ENCODE peak calls at places on chromosome 17, in five cellular contexts. One of them, this sample, is unnamed.
A peak's percentile ranks its signal among the peaks of the same experiment; 100 is the strongest.

GRCh38 chr17:156946-157345 is 19.6 kb downstream of the SCGB1C2 start:
- DNase-seq in activated CD8-positive, alpha-beta memory T cell treated with anti-CD3 and anti-CD28 coated beads for 1 hour: no peak
- DNase-seq in fibroblast of pulmonary artery: no peak
- DNase-seq in non-pigmented ciliary epithelial cell: no peak
- DNase-seq in left ventricle myocardium inferior: no peak
- DNase-seq in this sample: no peak

GRCh38 chr17:38701504-38702165 is 3.4 kb upstream of the MLLT6 start:
- DNase-seq in activated CD8-positive, alpha-beta memory T cell treated with anti-CD3 and anti-CD28 coated beads for 1 hour: peak; percentile 33
- DNase-seq in fibroblast of pulmonary artery: peak; percentile 70
- DNase-seq in non-pigmented ciliary epithelial cell: peak; percentile 10
- DNase-seq in left ventricle myocardium inferior: no peak
- DNase-seq in this sample: peak; percentile 66

GRCh38 chr17:2055494-2056220 is 754 bp downstream of the HIC1 start:
- DNase-seq in activated CD8-positive, alpha-beta memory T cell treated with anti-CD3 and anti-CD28 coated beads for 1 hour: no peak
- DNase-seq in fibroblast of pulmonary artery: peak; percentile 58
- DNase-seq in non-pigmented ciliary epithelial cell: no peak
- DNase-seq in left ventricle myocardium inferior: no peak
- DNase-seq in this sample: peak; percentile 56

GRCh38 chr17:77266891-77267341 is 126.1 kb downstream of the SEC14L1 start:
- DNase-seq in activated CD8-positive, alpha-beta memory T cell treated with anti-CD3 and anti-CD28 coated beads for 1 hour: no peak
- DNase-seq in fibroblast of pulmonary artery: no peak
- DNase-seq in non-pigmented ciliary epithelial cell: no peak
- DNase-seq in left ventricle myocardium inferior: no peak
- DNase-seq in this sample: no peak

GRCh38 chr17:57102122-57102521 is 17.1 kb downstream of the AKAP1 start:
- DNase-seq in activated CD8-positive, alpha-beta memory T cell treated with anti-CD3 and anti-CD28 coated beads for 1 hour: no peak
- DNase-seq in fibroblast of pulmonary artery: no peak
- DNase-seq in non-pigmented ciliary epithelial cell: no peak
- DNase-seq in left ventricle myocardium inferior: no peak
- DNase-seq in this sample: no peak

GRCh38 chr17:74452027-74452840 is 14.2 kb upstream of the CD300A start:
- DNase-seq in activated CD8-positive, alpha-beta memory T cell treated with anti-CD3 and anti-CD28 coated beads for 1 hour: no peak
- DNase-seq in fibroblast of pulmonary artery: no peak
- DNase-seq in non-pigmented ciliary epithelial cell: no peak
- DNase-seq in left ventricle myocardium inferior: no peak
- DNase-seq in this sample: no peak

GRCh38 chr17:20187049-20187448 is 177.9 kb downstream of the SPECC1 start:
- DNase-seq in activated CD8-positive, alpha-beta memory T cell treated with anti-CD3 and anti-CD28 coated beads for 1 hour: no peak
- DNase-seq in fibroblast of pulmonary artery: no peak
- DNase-seq in non-pigmented ciliary epithelial cell: no peak
- DNase-seq in left ventricle myocardium inferior: no peak
- DNase-seq in this sample: no peak

GRCh38 chr17:44941712-44942331 is 5.8 kb downstream of the KIF18B start:
- DNase-seq in activated CD8-positive, alpha-beta memory T cell treated with anti-CD3 and anti-CD28 coated beads for 1 hour: no peak
- DNase-seq in fibroblast of pulmonary artery: no peak
- DNase-seq in non-pigmented ciliary epithelial cell: no peak
- DNase-seq in left ventricle myocardium inferior: no peak
- DNase-seq in this sample: no peak

GRCh38 chr17:74738051-74738996 is 1.3 kb downstream of the RAB37 start:
- DNase-seq in activated CD8-positive, alpha-beta memory T cell treated with anti-CD3 and anti-CD28 coated beads for 1 hour: peak; percentile 58
- DNase-seq in fibroblast of pulmonary artery: peak; percentile 36
- DNase-seq in non-pigmented ciliary epithelial cell: no peak
- DNase-seq in left ventricle myocardium inferior: peak; percentile 53
- DNase-seq in this sample: peak; percentile 77

GRCh38 chr17:48456584-48456983 is 26.6 kb upstream of the SKAP1 start:
- DNase-seq in activated CD8-positive, alpha-beta memory T cell treated with anti-CD3 and anti-CD28 coated beads for 1 hour: no peak
- DNase-seq in fibroblast of pulmonary artery: no peak
- DNase-seq in non-pigmented ciliary epithelial cell: no peak
- DNase-seq in left ventricle myocardium inferior: no peak
- DNase-seq in this sample: no peak

GRCh38 chr17:45162022-45162687 is 480 bp downstream of the HEXIM2 start:
- DNase-seq in activated CD8-positive, alpha-beta memory T cell treated with anti-CD3 and anti-CD28 coated beads for 1 hour: no peak
- DNase-seq in fibroblast of pulmonary artery: no peak
- DNase-seq in non-pigmented ciliary epithelial cell: no peak
- DNase-seq in left ventricle myocardium inferior: no peak
- DNase-seq in this sample: no peak

GRCh38 chr17:73561066-73561465 is 83.2 kb downstream of the SDK2 start:
- DNase-seq in activated CD8-positive, alpha-beta memory T cell treated with anti-CD3 and anti-CD28 coated beads for 1 hour: no peak
- DNase-seq in fibroblast of pulmonary artery: no peak
- DNase-seq in non-pigmented ciliary epithelial cell: no peak
- DNase-seq in left ventricle myocardium inferior: no peak
- DNase-seq in this sample: no peak

GRCh38 chr17:14784997-14785696 is 480.0 kb downstream of the PMP22 start:
- DNase-seq in activated CD8-positive, alpha-beta memory T cell treated with anti-CD3 and anti-CD28 coated beads for 1 hour: no peak
- DNase-seq in fibroblast of pulmonary artery: no peak
- DNase-seq in non-pigmented ciliary epithelial cell: no peak
- DNase-seq in left ventricle myocardium inferior: no peak
- DNase-seq in this sample: no peak

GRCh38 chr17:16281351-16281750 is 64.3 kb downstream of the PIGL start:
- DNase-seq in activated CD8-positive, alpha-beta memory T cell treated with anti-CD3 and anti-CD28 coated beads for 1 hour: no peak
- DNase-seq in fibroblast of pulmonary artery: peak; percentile 31
- DNase-seq in non-pigmented ciliary epithelial cell: peak; percentile 82
- DNase-seq in left ventricle myocardium inferior: no peak
- DNase-seq in this sample: no peak

GRCh38 chr17:42065201-42065600 is 14.8 kb upstream of the C17orf113 start:
- DNase-seq in activated CD8-positive, alpha-beta memory T cell treated with anti-CD3 and anti-CD28 coated beads for 1 hour: no peak
- DNase-seq in fibroblast of pulmonary artery: no peak
- DNase-seq in non-pigmented ciliary epithelial cell: no peak
- DNase-seq in left ventricle myocardium inferior: no peak
- DNase-seq in this sample: no peak

GRCh38 chr17:57440522-57441269 is 184.4 kb downstream of the MSI2 start:
- DNase-seq in activated CD8-positive, alpha-beta memory T cell treated with anti-CD3 and anti-CD28 coated beads for 1 hour: peak; percentile 30
- DNase-seq in fibroblast of pulmonary artery: peak; percentile 92
- DNase-seq in non-pigmented ciliary epithelial cell: peak; percentile 93
- DNase-seq in left ventricle myocardium inferior: peak; percentile 73
- DNase-seq in this sample: peak; percentile 66

GRCh38 chr17:45895304-45895968 is 1.1 kb downstream of the MAPT start:
- DNase-seq in activated CD8-positive, alpha-beta memory T cell treated with anti-CD3 and anti-CD28 coated beads for 1 hour: no peak
- DNase-seq in fibroblast of pulmonary artery: no peak
- DNase-seq in non-pigmented ciliary epithelial cell: no peak
- DNase-seq in left ventricle myocardium inferior: peak; percentile 25
- DNase-seq in this sample: no peak

GRCh38 chr17:32452281-32452680 is 8.0 kb downstream of the PSMD11 start:
- DNase-seq in activated CD8-positive, alpha-beta memory T cell treated with anti-CD3 and anti-CD28 coated beads for 1 hour: no peak
- DNase-seq in fibroblast of pulmonary artery: no peak
- DNase-seq in non-pigmented ciliary epithelial cell: no peak
- DNase-seq in left ventricle myocardium inferior: no peak
- DNase-seq in this sample: no peak

GRCh38 chr17:42682400-42683384 is at the start of gene CNTNAP1:
- DNase-seq in activated CD8-positive, alpha-beta memory T cell treated with anti-CD3 and anti-CD28 coated beads for 1 hour: no peak
- DNase-seq in fibroblast of pulmonary artery: peak; percentile 81
- DNase-seq in non-pigmented ciliary epithelial cell: no peak
- DNase-seq in left ventricle myocardium inferior: peak; percentile 53
- DNase-seq in this sample: no peak

GRCh38 chr17:61495161-61495857 is 43.1 kb downstream of the TBX4 start:
- DNase-seq in activated CD8-positive, alpha-beta memory T cell treated with anti-CD3 and anti-CD28 coated beads for 1 hour: no peak
- DNase-seq in fibroblast of pulmonary artery: peak; percentile 14
- DNase-seq in non-pigmented ciliary epithelial cell: no peak
- DNase-seq in left ventricle myocardium inferior: no peak
- DNase-seq in this sample: no peak

GRCh38 chr17:82874011-82874835 is 34.4 kb upstream of the ZNF750 start:
- DNase-seq in activated CD8-positive, alpha-beta memory T cell treated with anti-CD3 and anti-CD28 coated beads for 1 hour: no peak
- DNase-seq in fibroblast of pulmonary artery: no peak
- DNase-seq in non-pigmented ciliary epithelial cell: no peak
- DNase-seq in left ventricle myocardium inferior: no peak
- DNase-seq in this sample: no peak

GRCh38 chr17:1769826-1770477 is 8.1 kb downstream of the SERPINF1 start:
- DNase-seq in activated CD8-positive, alpha-beta memory T cell treated with anti-CD3 and anti-CD28 coated beads for 1 hour: no peak
- DNase-seq in fibroblast of pulmonary artery: no peak
- DNase-seq in non-pigmented ciliary epithelial cell: no peak
- DNase-seq in left ventricle myocardium inferior: no peak
- DNase-seq in this sample: no peak

GRCh38 chr17:12116143-12116542 is 95.5 kb downstream of the MAP2K4 start:
- DNase-seq in activated CD8-positive, alpha-beta memory T cell treated with anti-CD3 and anti-CD28 coated beads for 1 hour: no peak
- DNase-seq in fibroblast of pulmonary artery: no peak
- DNase-seq in non-pigmented ciliary epithelial cell: no peak
- DNase-seq in left ventricle myocardium inferior: no peak
- DNase-seq in this sample: no peak

GRCh38 chr17:80457236-80457856 is 19.1 kb downstream of the NPTX1 start:
- DNase-seq in activated CD8-positive, alpha-beta memory T cell treated with anti-CD3 and anti-CD28 coated beads for 1 hour: no peak
- DNase-seq in fibroblast of pulmonary artery: no peak
- DNase-seq in non-pigmented ciliary epithelial cell: no peak
- DNase-seq in left ventricle myocardium inferior: no peak
- DNase-seq in this sample: no peak